ENCODE peak calls at places on chromosomes 4 and X, in ten cellular contexts. B is testis, C is heart left ventricle, T is vagina, J is breast epithelium, F is gastrocnemius medialis, L is esophagus muscularis mucosa, X is ovary, Z is adrenal gland, P is stomach. Q is an unnamed sample.

GRCh38 chr4:54076673-54077072 is 12.3 kb upstream of the CHIC2 start:
- DNase-seq in B (no peak), C (no peak), T (no peak), J (no peak), F (no peak), L (no peak), X (no peak), Z (no peak), P (no peak), Q (no peak)

GRCh38 chr4:74540193-74540592 is 95.3 kb downstream of the AREG start:
- DNase-seq in B (no peak), C (no peak), T (no peak), J (no peak), F (no peak), L (no peak), X (no peak), Z (no peak), P (no peak), Q (no peak)

GRCh38 chr4:94968493-94968892 is 210.7 kb downstream of the BMPR1B start:
- DNase-seq in B (no peak), C (no peak), T (no peak), J (no peak), F (no peak), L (no peak), X (no peak), Z (no peak), P (no peak), Q (no peak)

GRCh38 chr4:77022581-77023133 is 53.1 kb downstream of the CCNI start:
- DNase-seq in B (no peak), C (no peak), T (no peak), J (no peak), F (no peak), L (peak), X (no peak), Z (no peak), P (no peak), Q (no peak)

GRCh38 chr4:148735432-148736155 is 293.4 kb upstream of the NR3C2 start:
- DNase-seq in B (no peak), C (no peak), T (no peak), J (no peak), F (no peak), L (peak), X (no peak), Z (no peak), P (no peak), Q (no peak)

GRCh38 chr4:176775326-176775725 is 17.4 kb downstream of the VEGFC start:
- DNase-seq in B (no peak), C (no peak), T (no peak), J (no peak), F (no peak), L (no peak), X (no peak), Z (no peak), P (no peak), Q (no peak)

GRCh38 chr4:94426783-94427182 is 25.0 kb upstream of the PDLIM5 start:
- DNase-seq in B (no peak), C (no peak), T (no peak), J (no peak), F (no peak), L (no peak), X (no peak), Z (no peak), P (no peak), Q (no peak)

GRCh38 chr4:157052429-157053040 is 23.4 kb upstream of the GLRB start:
- DNase-seq in B (no peak), C (no peak), T (no peak), J (no peak), F (no peak), L (no peak), X (no peak), Z (no peak), P (no peak), Q (no peak)

GRCh38 chr4:14767142-14767541 is 235.1 kb upstream of the CPEB2 start:
- DNase-seq in B (no peak), C (no peak), T (no peak), J (no peak), F (no peak), L (no peak), X (no peak), Z (no peak), P (no peak), Q (no peak)

GRCh38 chr4:99861120-99861905 is 32.9 kb downstream of the LAMTOR3 start:
- DNase-seq in B (no peak), C (no peak), T (no peak), J (no peak), F (no peak), L (no peak), X (no peak), Z (no peak), P (no peak), Q (no peak)

GRCh38 chrX:153726286-153727107 is 1.8 kb downstream of the ABCD1 start:
- DNase-seq in B (peak), C (peak), T (no peak), J (no peak), F (peak), L (peak), X (peak), Z (peak), P (peak), Q (peak)

GRCh38 chr4:70269674-70270073 is 27.3 kb downstream of the CSN3 start:
- DNase-seq in B (no peak), C (no peak), T (no peak), J (no peak), F (no peak), L (no peak), X (no peak), Z (no peak), P (no peak), Q (no peak)

GRCh38 chrX:123728001-123728400 is 4.9 kb downstream of the THOC2 start:
- DNase-seq in B (no peak), C (no peak), T (no peak), J (no peak), F (no peak), L (no peak), X (no peak), Z (no peak), P (no peak), Q (no peak)

GRCh38 chr4:68375667-68376559 is 26.0 kb upstream of the YTHDC1 start:
- DNase-seq in B (peak), C (no peak), T (no peak), J (no peak), F (peak), L (no peak), X (no peak), Z (peak), P (no peak), Q (no peak)

GRCh38 chr4:130563891-130564418 is 1468.0 kb downstream of the C4orf33 start:
- DNase-seq in B (no peak), C (no peak), T (no peak), J (no peak), F (no peak), L (no peak), X (no peak), Z (no peak), P (no peak), Q (no peak)

GRCh38 chr4:130559268-130559667 is 1463.3 kb downstream of the C4orf33 start:
- DNase-seq in B (no peak), C (no peak), T (no peak), J (no peak), F (no peak), L (no peak), X (no peak), Z (no peak), P (no peak), Q (no peak)

GRCh38 chr4:130568746-130569145 is 1472.8 kb downstream of the C4orf33 start:
- DNase-seq in B (no peak), C (no peak), T (no peak), J (no peak), F (no peak), L (no peak), X (no peak), Z (no peak), P (no peak), Q (no peak)

GRCh38 chr4:130563185-130563890 is 1467.4 kb downstream of the C4orf33 start:
- DNase-seq in B (peak), C (peak), T (no peak), J (peak), F (no peak), L (no peak), X (peak), Z (peak), P (peak), Q (peak)
- H3K4me3 ChIP-seq in B (no peak), C (peak), T (peak), J (peak), F (no peak), L (peak), X (no peak), Z (peak), P (peak), Q (peak)

GRCh38 chrX:16712116-16712824 is at the start of gene CTPS2:
- DNase-seq in B (peak), C (peak), T (no peak), J (peak), F (peak), L (no peak), X (peak), Z (peak), P (peak), Q (peak)
- TF ChIP-seq POLR2A in B (no peak), C (no peak), T (no peak), J (no peak), F (no peak), L (no peak), X (no peak), Z (no peak), P (no peak), Q (no peak)

GRCh38 chrX:14941301-14941700 is 68.1 kb downstream of the MOSPD2 start:
- DNase-seq in B (no peak), C (no peak), T (no peak), J (no peak), F (no peak), L (no peak), X (no peak), Z (no peak), P (no peak), Q (no peak)

GRCh38 chrX:14934423-14934822 is 61.2 kb downstream of the MOSPD2 start:
- DNase-seq in B (no peak), C (no peak), T (no peak), J (no peak), F (no peak), L (no peak), X (no peak), Z (no peak), P (no peak), Q (no peak)

GRCh38 chrX:14932136-14932535 is 58.9 kb downstream of the MOSPD2 start:
- DNase-seq in B (no peak), C (no peak), T (no peak), J (no peak), F (no peak), L (no peak), X (no peak), Z (no peak), P (no peak), Q (no peak)

GRCh38 chrX:14939644-14940043 is 66.4 kb downstream of the MOSPD2 start:
- DNase-seq in B (no peak), C (no peak), T (no peak), J (no peak), F (no peak), L (no peak), X (no peak), Z (no peak), P (no peak), Q (no peak)

GRCh38 chrX:14936561-14936960 is 63.3 kb downstream of the MOSPD2 start:
- DNase-seq in B (no peak), C (no peak), T (no peak), J (no peak), F (no peak), L (no peak), X (no peak), Z (no peak), P (no peak), Q (no peak)
- H3K27ac ChIP-seq in B (no peak), C (no peak), T (no peak), J (no peak), F (no peak), L (no peak), X (no peak), Z (no peak), P (no peak), Q (no peak)

DNA sequence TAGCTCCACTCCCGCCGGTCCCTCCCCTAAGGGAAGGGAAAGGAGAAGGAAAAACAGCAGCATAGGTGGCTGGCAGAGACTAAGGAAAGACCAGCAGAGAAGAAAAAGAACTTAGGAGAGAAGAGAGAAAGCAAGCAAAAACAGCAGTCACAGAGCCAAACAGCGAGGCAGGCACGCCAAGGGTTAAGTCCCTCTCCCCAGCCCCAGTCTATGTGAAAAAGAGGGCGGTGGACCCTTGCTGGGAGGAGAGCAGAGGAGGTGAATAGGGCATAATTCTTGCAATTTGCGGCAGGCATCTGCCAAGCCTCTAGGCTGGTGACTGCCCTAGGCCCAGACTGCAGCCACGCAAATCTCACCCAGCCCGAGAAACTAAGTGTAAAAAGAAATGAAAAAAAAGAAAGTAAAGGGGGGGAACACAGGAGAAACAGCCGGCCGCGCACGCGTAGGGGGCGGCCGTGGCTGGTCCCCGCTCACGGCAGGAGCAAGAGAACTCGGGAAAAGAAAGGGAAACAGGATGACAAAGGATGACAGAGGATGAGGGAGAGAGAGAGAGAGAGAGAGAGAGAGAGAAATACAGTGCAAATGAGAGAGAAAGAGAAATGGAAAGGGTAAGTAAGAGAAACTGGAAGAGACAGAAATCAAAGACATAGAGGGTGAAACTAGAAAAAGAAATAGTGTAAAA is 48.6 kb downstream of the MAGEA9 start:
- DNase-seq in B (peak), C (no peak), T (no peak), J (no peak), F (no peak), L (no peak), X (peak), Z (no peak), P (no peak), Q (no peak)
- H3K4me3 ChIP-seq in B (peak), C (peak), T (peak), J (peak), F (no peak), L (peak), X (peak), Z (peak), P (peak), Q (peak)

GRCh38 chr4:153684182-153685073 is at the start of gene TLR2:
- DNase-seq in B (peak), C (peak), T (no peak), J (peak), F (peak), L (no peak), X (peak), Z (peak), P (peak), Q (peak)
- TF ChIP-seq POLR2A in B (no peak), C (no peak), T (no peak), J (no peak), F (no peak), L (no peak), X (no peak), Z (no peak), P (no peak), Q (no peak)

GRCh38 chr4:98626350-98626749 is 32.1 kb downstream of the TSPAN5 start:
- DNase-seq in B (peak), C (peak), T (no peak), J (no peak), F (no peak), L (peak), X (peak), Z (no peak), P (no peak), Q (no peak)
- H3K27ac ChIP-seq in B (no peak), C (no peak), T (peak), J (peak), F (no peak), L (peak), X (peak), Z (no peak), P (no peak), Q (peak)

GRCh38 chr4:40170588-40170987 is 26.2 kb upstream of the RHOH start:
- DNase-seq in B (no peak), C (no peak), T (no peak), J (no peak), F (no peak), L (no peak), X (no peak), Z (no peak), P (no peak), Q (no peak)

GRCh38 chr4:40168070-40168469 is 28.8 kb upstream of the RHOH start:
- DNase-seq in B (no peak), C (no peak), T (no peak), J (no peak), F (no peak), L (no peak), X (no peak), Z (no peak), P (no peak), Q (no peak)

GRCh38 chr4:40160258-40160657 is 36.6 kb upstream of the RHOH start:
- DNase-seq in B (no peak), C (no peak), T (no peak), J (no peak), F (no peak), L (no peak), X (no peak), Z (no peak), P (no peak), Q (no peak)

GRCh38 chr4:40164459-40164858 is 32.4 kb upstream of the RHOH start:
- DNase-seq in B (no peak), C (no peak), T (no peak), J (no peak), F (no peak), L (no peak), X (no peak), Z (no peak), P (no peak), Q (no peak)

GRCh38 chr4:40165931-40166330 is 30.9 kb upstream of the RHOH start:
- DNase-seq in B (no peak), C (no peak), T (no peak), J (no peak), F (no peak), L (no peak), X (no peak), Z (no peak), P (no peak), Q (no peak)
- H3K4me3 ChIP-seq in B (no peak), C (no peak), T (no peak), J (no peak), F (no peak), L (no peak), X (no peak), Z (no peak), P (no peak), Q (no peak)